ENCODE peak calls at places on chromosomes 6 and 20, in seven cellular contexts. Z is neural crest cell, J is iris pigment epithelial cell, B is kidney, H is NCI-H1105, P is midbrain, V is NB4. F is an unnamed sample.

GRCh38 chr6:52598123-52598823 is 21.4 kb upstream of the TRAM2 start:
- DNase-seq in Z (peak), J (peak), B (peak), H (no peak), P (peak), V (peak), F (peak)

GRCh38 chr6:37624121-37624520 is 73.6 kb downstream of the MDGA1 start:
- DNase-seq in Z (no peak), J (no peak), B (no peak), H (peak), P (no peak), V (no peak), F (no peak)

GRCh38 chr6:4351857-4352669 is 216.7 kb upstream of the ECI2 start:
- DNase-seq in Z (no peak), J (peak), B (peak), H (no peak), P (peak), V (peak), F (peak)

GRCh38 chr20:58077282-58077681 is 151.2 kb downstream of the ANKRD60 start:
- DNase-seq in Z (no peak), J (no peak), B (no peak), H (no peak), P (no peak), V (no peak), F (no peak)

GRCh38 chr6:37367557-37367956 is 13.8 kb downstream of the RNF8 start:
- DNase-seq in Z (no peak), J (no peak), B (no peak), H (no peak), P (no peak), V (no peak), F (no peak)

GRCh38 chr20:12028771-12029170 is 111.1 kb downstream of the BTBD3 start:
- DNase-seq in Z (no peak), J (no peak), B (no peak), H (no peak), P (no peak), V (no peak), F (no peak)

GRCh38 chr20:41166201-41167117 is 29.1 kb downstream of the PLCG1 start:
- DNase-seq in Z (no peak), J (no peak), B (peak), H (no peak), P (no peak), V (no peak), F (no peak)

GRCh38 chr6:163181666-163182180 is 232.8 kb upstream of the QKI start:
- DNase-seq in Z (no peak), J (no peak), B (no peak), H (no peak), P (peak), V (no peak), F (no peak)

GRCh38 chr20:24582373-24583168 is 113.1 kb downstream of the SYNDIG1 start:
- DNase-seq in Z (no peak), J (no peak), B (no peak), H (no peak), P (no peak), V (no peak), F (no peak)

GRCh38 chr20:51553897-51554504 is 11.5 kb upstream of the NFATC2 start:
- DNase-seq in Z (no peak), J (no peak), B (no peak), H (no peak), P (no peak), V (no peak), F (peak)

GRCh38 chr20:10125757-10126156 is 91.0 kb downstream of the ANKEF1 start:
- DNase-seq in Z (no peak), J (peak), B (no peak), H (no peak), P (no peak), V (no peak), F (peak)

GRCh38 chr6:8556370-8557018 is 121.1 kb upstream of the SLC35B3 start:
- DNase-seq in Z (no peak), J (peak), B (no peak), H (peak), P (no peak), V (peak), F (peak)